ENCODE peak calls at places on chromosome 4, in eight cellular contexts. M is left ventricle myocardium inferior, E is lower lobe of right lung, G is astrocyte of the spinal cord, D is fibroblast of mammary gland, Y is dorsolateral prefrontal cortex, Z is WERI-Rb-1, L is IMR-90. H is an unnamed sample.

GRCh38 chr4:150794706-150795105 is 212.8 kb downstream of the MAB21L2 start:
- DNase-seq in M (no peak), E (no peak), G (peak; percentile 12), D (no peak), Y (no peak), Z (no peak), L (peak; percentile 8), H (peak; percentile 29)

GRCh38 chr4:74631338-74631737 is 163.0 kb downstream of the BTC start:
- DNase-seq in M (no peak), E (no peak), G (no peak), D (peak; percentile 80), Y (no peak), Z (no peak), L (no peak), H (peak; percentile 79)

GRCh38 chr4:180855184-180855583 is 1388.0 kb upstream of the TENM3 start:
- DNase-seq in M (no peak), E (no peak), G (no peak), D (no peak), Y (no peak), Z (no peak), L (no peak), H (no peak)

GRCh38 chr4:7792616-7793015 is 147.0 kb downstream of the AFAP1 start:
- DNase-seq in M (no peak), E (no peak), G (no peak), D (no peak), Y (no peak), Z (no peak), L (no peak), H (peak; percentile 40)

GRCh38 chr4:147987252-147987651 is 255.4 kb downstream of the ARHGAP10 start:
- DNase-seq in M (no peak), E (no peak), G (no peak), D (no peak), Y (no peak), Z (no peak), L (no peak), H (no peak)

GRCh38 chr4:127182687-127183086 is 450.1 kb upstream of the INTU start:
- DNase-seq in M (no peak), E (no peak), G (no peak), D (peak; percentile 18), Y (no peak), Z (no peak), L (peak; percentile 52), H (no peak)

GRCh38 chr4:14752341-14753046 is 249.8 kb upstream of the CPEB2 start:
- DNase-seq in M (no peak), E (no peak), G (no peak), D (no peak), Y (no peak), Z (no peak), L (no peak), H (no peak)

GRCh38 chr4:185016101-185016940 is 2.0 kb upstream of the HELT start:
- DNase-seq in M (no peak), E (no peak), G (no peak), D (no peak), Y (no peak), Z (no peak), L (no peak), H (no peak)

GRCh38 chr4:115054836-115055235 is 58.6 kb downstream of the NDST4 start:
- DNase-seq in M (no peak), E (no peak), G (no peak), D (peak; percentile 3), Y (no peak), Z (peak; percentile 79), L (no peak), H (no peak)

GRCh38 chr4:159608434-159608833 is 505.6 kb downstream of the RAPGEF2 start:
- DNase-seq in M (no peak), E (no peak), G (peak; percentile 53), D (no peak), Y (no peak), Z (no peak), L (no peak), H (no peak)

DNA sequence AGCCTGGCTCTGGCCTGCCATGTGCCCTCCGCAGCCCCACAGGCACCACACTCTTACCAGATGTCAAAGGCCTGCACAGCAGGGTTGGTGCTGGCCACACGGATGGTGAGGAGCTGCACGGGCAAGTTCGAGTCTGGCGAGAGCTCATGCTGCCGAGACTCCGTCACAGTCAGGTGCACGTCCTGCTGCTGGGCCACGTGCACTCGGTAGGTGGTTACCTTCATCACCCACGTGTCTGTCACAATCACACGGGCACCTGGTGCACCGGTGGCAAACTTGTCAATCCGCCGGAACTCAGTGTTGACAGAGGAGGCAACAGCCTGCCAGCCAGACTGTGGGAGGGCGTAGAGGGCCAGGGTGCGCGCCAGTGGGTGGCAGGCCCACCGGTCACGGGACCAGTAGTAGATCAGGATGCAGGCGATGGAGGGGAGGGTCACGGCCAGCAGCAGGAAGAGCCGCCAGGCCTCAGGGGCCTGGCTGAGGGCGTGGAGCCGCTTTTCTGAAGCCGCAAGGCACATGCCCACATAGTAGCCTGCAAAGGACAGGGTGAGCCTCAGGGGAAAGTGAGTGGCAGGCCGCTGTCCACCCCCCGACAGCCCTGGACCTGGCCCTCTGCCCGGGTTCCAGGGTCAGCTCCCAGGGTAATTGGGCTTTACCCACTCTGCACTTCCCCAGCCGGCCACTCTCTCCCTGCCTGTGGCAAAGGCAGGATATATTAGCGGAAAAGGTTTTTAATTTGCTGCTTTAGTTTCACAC is 2.9 kb downstream of the TMEM129 start:
- DNase-seq in M (no peak), E (no peak), G (no peak), D (no peak), Y (no peak), Z (no peak), L (no peak), H (no peak)
- H3K4me3 ChIP-seq in M (no peak overlapping the region), E (no peak overlapping the region), G (no peak overlapping the region), D (no peak overlapping the region), Y (no peak overlapping the region), Z (no peak overlapping the region), L (no peak overlapping the region), H (no peak overlapping the region)

GRCh38 chr4:143515905-143516304 is 2.4 kb downstream of the SMARCA5 start:
- DNase-seq in M (no peak), E (no peak), G (no peak), D (no peak), Y (no peak), Z (no peak), L (no peak), H (no peak)
- H3K4me3 ChIP-seq in M (peak overlapping the region; percentile 92), E (peak overlapping the region; percentile 83), G (peak overlapping the region; percentile 66), D (peak overlapping the region; percentile 89), Y (peak overlapping the region; percentile 94), Z (no peak overlapping the region), L (no peak overlapping the region), H (peak overlapping the region; percentile 94)

DNA sequence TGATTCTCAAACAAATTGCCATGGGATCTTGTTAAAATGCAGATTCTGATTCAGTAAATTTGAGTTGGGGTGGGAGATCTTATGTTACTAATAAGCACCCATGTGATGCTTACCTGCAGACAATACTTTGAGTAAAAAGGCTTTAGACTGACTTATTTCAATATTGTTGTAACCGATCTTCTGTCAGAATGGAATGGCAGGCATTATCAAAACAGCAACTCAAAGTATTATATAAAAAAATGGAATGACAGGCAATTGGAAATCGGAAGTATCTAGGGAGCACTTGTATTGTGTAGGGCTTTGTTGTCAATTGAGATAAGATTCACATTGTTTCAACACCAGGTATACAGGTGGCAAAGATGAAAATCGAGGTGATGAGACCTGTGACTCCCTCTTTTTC is 67.5 kb downstream of the C4orf33 start:
- DNase-seq in M (no peak), E (no peak), G (no peak), D (no peak), Y (no peak), Z (no peak), L (no peak), H (no peak)
- H3K4me3 ChIP-seq in M (no peak overlapping the region), E (no peak overlapping the region), G (no peak overlapping the region), D (no peak overlapping the region), Y (no peak overlapping the region), Z (no peak overlapping the region), L (no peak overlapping the region), H (no peak overlapping the region)

GRCh38 chr4:128256539-128256938 is 31.1 kb downstream of the PGRMC2 start:
- DNase-seq in M (no peak), E (no peak), G (no peak), D (no peak), Y (no peak), Z (no peak), L (no peak), H (no peak)
- H3K4me3 ChIP-seq in M (no peak overlapping the region), E (no peak overlapping the region), G (no peak overlapping the region), D (no peak overlapping the region), Y (no peak overlapping the region), Z (no peak overlapping the region), L (no peak overlapping the region), H (no peak overlapping the region)

GRCh38 chr4:164734476-164734875 is 19.5 kb upstream of the SMIM31 start:
- DNase-seq in M (no peak), E (no peak), G (no peak), D (no peak), Y (no peak), Z (peak; percentile 29), L (no peak), H (no peak)

GRCh38 chr4:164731827-164732474 is 22.0 kb upstream of the SMIM31 start:
- DNase-seq in M (peak; percentile 14), E (no peak), G (peak; percentile 53), D (peak; percentile 55), Y (no peak), Z (peak; percentile 79), L (peak; percentile 28), H (peak; percentile 56)

GRCh38 chr4:164725066-164725465 is 28.9 kb upstream of the SMIM31 start:
- DNase-seq in M (no peak), E (no peak), G (no peak), D (no peak), Y (no peak), Z (no peak), L (no peak), H (no peak)

GRCh38 chr4:164730705-164731393 is 23.1 kb upstream of the SMIM31 start:
- DNase-seq in M (no peak), E (no peak), G (no peak), D (no peak), Y (no peak), Z (no peak), L (no peak), H (no peak)
- H3K4me3 ChIP-seq in M (no peak overlapping the region), E (no peak overlapping the region), G (no peak overlapping the region), D (no peak overlapping the region), Y (no peak overlapping the region), Z (no peak overlapping the region), L (no peak overlapping the region), H (no peak overlapping the region)

GRCh38 chr4:175651701-175652100 is 160.4 kb downstream of the GPM6A start:
- DNase-seq in M (no peak), E (no peak), G (no peak), D (no peak), Y (no peak), Z (peak; percentile 64), L (no peak), H (no peak)

GRCh38 chr4:175641053-175641452 is 171.0 kb downstream of the GPM6A start:
- DNase-seq in M (no peak), E (no peak), G (no peak), D (no peak), Y (no peak), Z (no peak), L (no peak), H (no peak)

GRCh38 chr4:175646802-175647201 is 165.3 kb downstream of the GPM6A start:
- DNase-seq in M (no peak), E (no peak), G (no peak), D (peak; percentile 1), Y (no peak), Z (no peak), L (no peak), H (no peak)
- H3K4me3 ChIP-seq in M (no peak overlapping the region), E (no peak overlapping the region), G (no peak overlapping the region), D (no peak overlapping the region), Y (peak overlapping the region; percentile 14), Z (no peak overlapping the region), L (no peak overlapping the region), H (no peak overlapping the region)

GRCh38 chr4:176340871-176341685 is 21.3 kb downstream of the SPCS3 start:
- DNase-seq in M (no peak), E (no peak), G (peak; percentile 69), D (peak; percentile 72), Y (no peak), Z (no peak), L (peak; percentile 66), H (peak; percentile 78)
- H3K4me3 ChIP-seq in M (peak overlapping the region; percentile 24), E (peak overlapping the region; percentile 7), G (no peak overlapping the region), D (no peak overlapping the region), Y (peak overlapping the region; percentile 54), Z (no peak overlapping the region), L (no peak overlapping the region), H (peak overlapping the region; percentile 33)